ENCODE peak calls at places on chromosomes 1 and 21, in nine cellular contexts. K is adrenal gland, W is kidney, B is A549, O is heart right ventricle, T is IMR-90, Z is hepatocyte, U is uterus, G is Peyer's patch. H is an unnamed sample.

GRCh38 chr1:59511476-59512465 is 214.9 kb downstream of the FGGY start:
- DNase-seq in K (peak), W (no peak), B (no peak), O (no peak), T (no peak), Z (no peak), U (peak), G (no peak), H (no peak)

GRCh38 chr1:12343823-12344487 is 114.1 kb downstream of the VPS13D start:
- DNase-seq in K (no peak), W (no peak), B (no peak), O (no peak), T (no peak), Z (no peak), U (no peak), G (no peak), H (no peak)

GRCh38 chr1:54277451-54278355 is 77.7 kb downstream of the MRPL37 start:
- DNase-seq in K (no peak), W (peak), B (no peak), O (no peak), T (no peak), Z (no peak), U (peak), G (no peak), H (no peak)

GRCh38 chr21:35156293-35156976 is 107.3 kb upstream of the RUNX1 start:
- DNase-seq in K (no peak), W (no peak), B (no peak), O (no peak), T (no peak), Z (no peak), U (no peak), G (no peak), H (no peak)

GRCh38 chr21:28794341-28794970 is 198.2 kb downstream of the LTN1 start:
- DNase-seq in K (no peak), W (no peak), B (no peak), O (no peak), T (no peak), Z (no peak), U (no peak), G (no peak), H (no peak)

GRCh38 chr1:57112148-57112547 is 146.3 kb upstream of the C8B start:
- DNase-seq in K (no peak), W (no peak), B (no peak), O (no peak), T (peak), Z (no peak), U (no peak), G (no peak), H (no peak)

GRCh38 chr1:180231506-180232420 is 1.7 kb downstream of the LHX4 start:
- DNase-seq in K (no peak), W (no peak), B (peak), O (no peak), T (peak), Z (no peak), U (no peak), G (no peak), H (no peak)

GRCh38 chr21:42309753-42310213 is 5.4 kb downstream of the TFF3 start:
- DNase-seq in K (peak), W (peak), B (peak), O (peak), T (peak), Z (peak), U (no peak), G (peak), H (peak)

GRCh38 chr1:43743206-43743605 is 35.9 kb downstream of the ST3GAL3 start:
- DNase-seq in K (no peak), W (no peak), B (no peak), O (no peak), T (no peak), Z (no peak), U (no peak), G (no peak), H (no peak)

GRCh38 chr21:38765056-38765455 is 40.7 kb upstream of the ETS2 start:
- DNase-seq in K (no peak), W (no peak), B (no peak), O (no peak), T (no peak), Z (no peak), U (no peak), G (no peak), H (no peak)
- H3K27ac ChIP-seq in K (no peak), W (no peak), B (no peak), O (no peak), T (no peak), Z (no peak), U (no peak), G (no peak), H (no peak)

GRCh38 chr1:198553017-198553416 is 12.5 kb upstream of the ATP6V1G3 start:
- DNase-seq in K (no peak), W (no peak), B (no peak), O (no peak), T (no peak), Z (no peak), U (no peak), G (no peak), H (no peak)
- TF ChIP-seq CTCF in K (no peak), W (no peak), B (no peak), O (no peak), T (no peak), Z (no peak), U (no peak), G (no peak), H (no peak)

GRCh38 chr1:16018749-16019515 is 1.1 kb upstream of the HSPB7 start:
- DNase-seq in K (no peak), W (no peak), B (no peak), O (no peak), T (no peak), Z (no peak), U (no peak), G (no peak), H (no peak)
- H3K4me3 ChIP-seq in K (no peak), W (no peak), B (no peak), O (peak), T (no peak), Z (no peak), U (no peak), G (no peak), H (no peak)

GRCh38 chr1:109802901-109803561 is 39.3 kb upstream of the EPS8L3 start:
- DNase-seq in K (peak), W (no peak), B (no peak), O (no peak), T (no peak), Z (no peak), U (peak), G (peak), H (no peak)

GRCh38 chr1:109802136-109802900 is 38.6 kb upstream of the EPS8L3 start:
- DNase-seq in K (peak), W (peak), B (no peak), O (no peak), T (no peak), Z (no peak), U (peak), G (peak), H (peak)

GRCh38 chr1:109800291-109800690 is 36.6 kb upstream of the EPS8L3 start:
- DNase-seq in K (no peak), W (no peak), B (no peak), O (no peak), T (no peak), Z (no peak), U (no peak), G (no peak), H (no peak)

GRCh38 chr1:109803901-109804331 is 40.2 kb upstream of the EPS8L3 start:
- DNase-seq in K (peak), W (no peak), B (no peak), O (no peak), T (no peak), Z (no peak), U (peak), G (peak), H (no peak)

DNA sequence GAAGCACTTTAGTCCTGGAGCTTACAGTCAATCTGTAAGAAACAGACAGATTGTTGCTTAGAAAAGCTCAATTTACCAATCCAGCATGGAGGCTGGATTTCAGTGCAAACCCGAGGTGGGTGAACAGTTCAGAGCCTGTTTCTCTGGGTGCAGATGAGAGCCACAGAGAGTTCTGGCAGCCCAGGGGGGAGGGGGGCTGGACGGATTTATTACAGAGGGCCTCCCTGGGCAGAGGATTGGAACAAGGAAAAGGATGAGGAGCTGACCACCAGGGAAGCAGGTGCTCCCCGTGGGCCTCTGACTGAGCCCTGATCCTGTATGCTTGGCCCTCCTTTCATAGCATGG is 38.0 kb upstream of the EPS8L3 start:
- DNase-seq in K (peak), W (no peak), B (no peak), O (no peak), T (no peak), Z (no peak), U (peak), G (peak), H (no peak)
- H3K27ac ChIP-seq in K (no peak), W (no peak), B (no peak), O (no peak), T (no peak), Z (no peak), U (no peak), G (peak), H (peak)